ENCODE peak calls at places on chromosome 11, in five cellular contexts. One of them, this sample, is unnamed.

GRCh38 chr11:110519816-110520215 is 90.1 kb downstream of the FDX1 start:
- DNase-seq in amniotic stem cell: no peak
- DNase-seq in activated effector memory CD4-positive, alpha-beta T cell treated with Interleukin-2 at 50 U/mL for 16 hours: no peak
- DNase-seq in A549: no peak
- DNase-seq in ELR: no peak
- DNase-seq in this sample: no peak

GRCh38 chr11:92342034-92342433 is 117.4 kb downstream of the FAT3 start:
- DNase-seq in amniotic stem cell: no peak
- DNase-seq in activated effector memory CD4-positive, alpha-beta T cell treated with Interleukin-2 at 50 U/mL for 16 hours: no peak
- DNase-seq in A549: no peak
- DNase-seq in ELR: no peak
- DNase-seq in this sample: no peak

GRCh38 chr11:128575174-128575955 is 12.0 kb downstream of the ETS1 start:
- DNase-seq in amniotic stem cell: no peak
- DNase-seq in activated effector memory CD4-positive, alpha-beta T cell treated with Interleukin-2 at 50 U/mL for 16 hours: no peak
- DNase-seq in A549: no peak
- DNase-seq in ELR: no peak
- DNase-seq in this sample: peak

GRCh38 chr11:63670077-63670737 is 969 bp downstream of the ATL3 start:
- DNase-seq in amniotic stem cell: no peak
- DNase-seq in activated effector memory CD4-positive, alpha-beta T cell treated with Interleukin-2 at 50 U/mL for 16 hours: no peak
- DNase-seq in A549: no peak
- DNase-seq in ELR: peak
- DNase-seq in this sample: peak

GRCh38 chr11:34468209-34468841 is 29.6 kb downstream of the CAT start:
- DNase-seq in amniotic stem cell: no peak
- DNase-seq in activated effector memory CD4-positive, alpha-beta T cell treated with Interleukin-2 at 50 U/mL for 16 hours: no peak
- DNase-seq in A549: no peak
- DNase-seq in ELR: peak
- DNase-seq in this sample: peak

GRCh38 chr11:62889484-62890437 is 9.1 kb downstream of the SLC3A2 start:
- DNase-seq in amniotic stem cell: no peak
- DNase-seq in activated effector memory CD4-positive, alpha-beta T cell treated with Interleukin-2 at 50 U/mL for 16 hours: no peak
- DNase-seq in A549: peak
- DNase-seq in ELR: peak
- DNase-seq in this sample: peak

GRCh38 chr11:13317293-13318080 is 39.9 kb downstream of the BMAL1 start:
- DNase-seq in amniotic stem cell: no peak
- DNase-seq in activated effector memory CD4-positive, alpha-beta T cell treated with Interleukin-2 at 50 U/mL for 16 hours: no peak
- DNase-seq in A549: no peak
- DNase-seq in ELR: no peak
- DNase-seq in this sample: no peak

GRCh38 chr11:123157995-123158394 is 37.1 kb downstream of the CLMP start:
- DNase-seq in amniotic stem cell: no peak
- DNase-seq in activated effector memory CD4-positive, alpha-beta T cell treated with Interleukin-2 at 50 U/mL for 16 hours: no peak
- DNase-seq in A549: no peak
- DNase-seq in ELR: no peak
- DNase-seq in this sample: no peak

GRCh38 chr11:117070016-117070415 is 28.2 kb downstream of the SIK3 start:
- DNase-seq in amniotic stem cell: no peak
- DNase-seq in activated effector memory CD4-positive, alpha-beta T cell treated with Interleukin-2 at 50 U/mL for 16 hours: no peak
- DNase-seq in A549: no peak
- DNase-seq in ELR: no peak
- DNase-seq in this sample: no peak

GRCh38 chr11:5665051-5665450 is 19.8 kb downstream of the TRIM5 start:
- DNase-seq in amniotic stem cell: no peak
- DNase-seq in activated effector memory CD4-positive, alpha-beta T cell treated with Interleukin-2 at 50 U/mL for 16 hours: no peak
- DNase-seq in A549: no peak
- DNase-seq in ELR: no peak
- DNase-seq in this sample: no peak

GRCh38 chr11:123577081-123577598 is 77.3 kb downstream of the SCN3B start:
- DNase-seq in amniotic stem cell: peak
- DNase-seq in activated effector memory CD4-positive, alpha-beta T cell treated with Interleukin-2 at 50 U/mL for 16 hours: peak
- DNase-seq in A549: peak
- DNase-seq in ELR: peak
- DNase-seq in this sample: peak

GRCh38 chr11:65662802-65663633 is at the start of gene RELA:
- DNase-seq in amniotic stem cell: peak
- DNase-seq in activated effector memory CD4-positive, alpha-beta T cell treated with Interleukin-2 at 50 U/mL for 16 hours: peak
- DNase-seq in A549: peak
- DNase-seq in ELR: peak
- DNase-seq in this sample: peak